ENCODE peak calls at places on chromosomes 2 and 18, in eight cellular contexts. G is heart right ventricle, J is foreskin fibroblast, F is WERI-Rb-1, E is HFF-Myc, R is OCI-LY7, N is H1, V is GM10248. I is an unnamed sample.

GRCh38 chr2:43537137-43537536 is 58.7 kb downstream of the THADA start:
- DNase-seq in G (no peak), J (no peak), F (no peak), E (no peak), R (no peak), N (no peak), V (no peak), I (no peak)

GRCh38 chr2:117085719-117086118 is 728.8 kb upstream of the DDX18 start:
- DNase-seq in G (no peak), J (no peak), F (no peak), E (no peak), R (no peak), N (no peak), V (no peak), I (no peak)

GRCh38 chr2:43648979-43649701 is 12.1 kb downstream of the PLEKHH2 start:
- DNase-seq in G (no peak), J (no peak), F (no peak), E (no peak), R (no peak), N (no peak), V (no peak), I (no peak)

GRCh38 chr2:67436221-67436620 is 39.1 kb downstream of the ETAA1 start:
- DNase-seq in G (no peak), J (peak), F (no peak), E (peak), R (no peak), N (no peak), V (no peak), I (no peak)

GRCh38 chr2:237270556-237270955 is 143.4 kb downstream of the COL6A3 start:
- DNase-seq in G (no peak), J (peak), F (no peak), E (no peak), R (no peak), N (no peak), V (no peak), I (no peak)

GRCh38 chr2:229111744-229112143 is 159.3 kb downstream of the PID1 start:
- DNase-seq in G (no peak), J (no peak), F (no peak), E (no peak), R (no peak), N (no peak), V (no peak), I (no peak)

GRCh38 chr2:74739129-74739528 is 85.1 kb downstream of the SEMA4F start:
- DNase-seq in G (no peak), J (no peak), F (no peak), E (no peak), R (no peak), N (no peak), V (no peak), I (no peak)

GRCh38 chr2:46461716-46462171 is 17.6 kb upstream of the TMEM247 start:
- DNase-seq in G (no peak), J (no peak), F (no peak), E (no peak), R (peak), N (no peak), V (peak), I (no peak)

GRCh38 chr2:102321954-102322719 is 10.8 kb downstream of the IL1RL1 start:
- DNase-seq in G (no peak), J (no peak), F (no peak), E (no peak), R (no peak), N (no peak), V (no peak), I (no peak)

GRCh38 chr2:9287400-9288059 is 80.9 kb downstream of the ASAP2 start:
- DNase-seq in G (no peak), J (peak), F (no peak), E (peak), R (no peak), N (no peak), V (no peak), I (no peak)

GRCh38 chr18:49561377-49562193 is at the start of gene LIPG:
- DNase-seq in G (no peak), J (peak), F (peak), E (peak), R (no peak), N (peak), V (peak), I (no peak)

GRCh38 chr18:26466026-26466425 is 82.3 kb downstream of the KCTD1 start:
- DNase-seq in G (no peak), J (no peak), F (no peak), E (no peak), R (no peak), N (no peak), V (no peak), I (no peak)

GRCh38 chr18:26470011-26470637 is 78.2 kb downstream of the KCTD1 start:
- DNase-seq in G (no peak), J (peak), F (no peak), E (peak), R (peak), N (no peak), V (peak), I (no peak)

GRCh38 chr18:26471027-26471426 is 77.3 kb downstream of the KCTD1 start:
- DNase-seq in G (no peak), J (no peak), F (no peak), E (no peak), R (no peak), N (no peak), V (no peak), I (no peak)

GRCh38 chr18:26471826-26472225 is 76.5 kb downstream of the KCTD1 start:
- DNase-seq in G (no peak), J (no peak), F (no peak), E (no peak), R (no peak), N (no peak), V (no peak), I (no peak)

DNA sequence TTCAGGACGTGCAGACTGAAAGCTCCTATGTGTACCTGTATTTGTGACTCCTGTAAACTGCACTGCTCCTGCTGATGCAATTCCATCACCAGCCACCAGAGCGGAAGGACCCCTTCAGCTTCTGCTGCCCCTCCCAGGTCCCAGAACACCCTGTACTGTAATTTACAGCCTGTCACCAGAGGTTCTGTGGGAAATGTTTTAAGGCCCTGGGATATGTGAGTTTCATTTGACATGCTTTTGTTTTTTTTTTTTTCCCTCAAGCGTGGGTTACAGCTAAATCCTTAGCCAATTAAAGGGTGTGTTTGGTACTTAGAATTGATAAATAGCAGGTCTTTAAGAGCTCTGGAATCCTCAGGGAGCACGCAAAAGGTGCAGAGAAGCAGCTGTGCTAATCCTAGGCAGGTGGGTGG is 79.4 kb downstream of the KCTD1 start:
- DNase-seq in G (no peak), J (no peak), F (peak), E (no peak), R (peak), N (peak), V (peak), I (no peak)
- TF ChIP-seq CTCF in G (peak), J (peak), F (peak), E (peak), R (peak), N (peak), V (peak), I (no peak)

GRCh38 chr2:168494190-168494711 is 38.2 kb downstream of the CERS6 start:
- DNase-seq in G (no peak), J (peak), F (no peak), E (no peak), R (no peak), N (no peak), V (no peak), I (no peak)
- TF ChIP-seq CTCF in G (no peak), J (no peak), F (no peak), E (peak), R (peak), N (peak), V (no peak), I (no peak)

DNA sequence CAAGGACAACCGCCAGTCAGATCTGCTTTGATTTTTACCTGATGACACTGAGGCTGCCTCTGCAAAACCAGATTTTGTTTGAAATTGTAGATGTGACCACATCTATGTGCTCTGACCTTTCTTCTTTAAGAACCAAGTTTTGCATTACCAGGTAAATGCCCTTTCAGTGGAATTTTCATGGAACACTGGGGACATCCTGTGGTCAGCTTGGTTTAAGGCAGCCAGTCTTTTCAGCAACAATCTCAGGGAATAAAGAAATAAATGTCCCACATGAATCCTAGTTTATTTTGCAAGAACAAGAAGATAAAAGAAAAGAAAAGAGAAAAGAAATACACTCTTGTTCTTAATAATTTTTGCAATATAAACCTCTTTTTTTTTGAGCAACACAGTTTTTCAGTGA is 90.6 kb downstream of the POU3F3 start:
- DNase-seq in G (no peak), J (peak), F (no peak), E (no peak), R (peak), N (peak), V (no peak), I (no peak)
- TF ChIP-seq CTCF in G (peak), J (peak), F (peak), E (peak), R (peak), N (peak), V (no peak), I (no peak)

GRCh38 chr18:76495435-76496199 is 575 bp upstream of the ZNF516 start:
- DNase-seq in G (peak), J (peak), F (peak), E (no peak), R (peak), N (peak), V (no peak), I (peak)

GRCh38 chr18:76494541-76495403 is at the start of gene ZNF516:
- DNase-seq in G (peak), J (peak), F (peak), E (no peak), R (peak), N (no peak), V (no peak), I (peak)

GRCh38 chr18:76494181-76494540 is 881 bp downstream of the ZNF516 start:
- DNase-seq in G (peak), J (peak), F (peak), E (no peak), R (peak), N (no peak), V (no peak), I (no peak)

GRCh38 chr18:76498064-76498463 is 3.0 kb upstream of the ZNF516 start:
- DNase-seq in G (no peak), J (peak), F (no peak), E (no peak), R (peak), N (no peak), V (no peak), I (no peak)

DNA sequence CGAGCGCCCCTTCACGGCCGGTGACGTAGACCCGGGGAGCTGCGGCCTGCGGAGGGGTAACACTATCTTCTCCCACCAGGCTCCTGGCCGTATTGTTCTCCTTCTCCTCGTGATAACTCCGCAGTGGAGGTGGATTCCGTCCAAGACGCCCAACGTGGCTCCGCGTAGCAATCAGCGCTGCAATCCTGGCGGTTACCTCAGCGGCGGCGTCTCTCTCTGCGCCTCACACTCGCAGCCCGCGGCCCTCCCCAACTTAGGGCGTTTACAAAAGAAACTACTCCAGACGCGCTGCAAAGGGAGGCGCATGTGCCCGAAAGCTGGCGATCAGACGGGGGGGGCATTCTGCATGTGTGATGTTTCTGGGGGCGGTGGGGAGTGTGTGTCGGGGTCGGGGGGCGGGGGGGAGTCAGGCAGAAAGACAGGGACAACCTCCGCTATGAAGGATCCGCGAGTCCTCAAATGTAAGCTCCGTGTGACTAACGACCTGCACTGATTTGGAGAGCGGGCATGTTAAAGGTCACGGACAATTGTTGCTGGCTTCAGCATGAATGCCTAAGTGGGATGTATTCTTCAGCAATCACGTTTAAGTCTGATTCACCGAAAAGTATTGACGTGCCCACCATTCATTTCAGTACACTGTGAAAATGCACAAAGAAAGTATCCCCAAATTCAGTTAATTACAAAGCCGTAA is 1.3 kb upstream of the ZNF516 start:
- DNase-seq in G (peak), J (peak), F (no peak), E (no peak), R (peak), N (peak), V (no peak), I (no peak)
- TF ChIP-seq CTCF in G (no peak), J (no peak), F (no peak), E (no peak), R (no peak), N (no peak), V (no peak), I (no peak)

GRCh38 chr2:65553504-65554074 is 121.2 kb upstream of the SPRED2 start:
- DNase-seq in G (no peak), J (no peak), F (no peak), E (no peak), R (no peak), N (no peak), V (no peak), I (no peak)
- TF ChIP-seq CTCF in G (no peak), J (no peak), F (no peak), E (no peak), R (no peak), N (no peak), V (no peak), I (no peak)

GRCh38 chr2:26061539-26061938 is 27.7 kb downstream of the RAB10 start:
- DNase-seq in G (no peak), J (no peak), F (no peak), E (no peak), R (no peak), N (no peak), V (no peak), I (no peak)

GRCh38 chr2:26064846-26065245 is 31.0 kb downstream of the RAB10 start:
- DNase-seq in G (no peak), J (no peak), F (no peak), E (no peak), R (no peak), N (no peak), V (no peak), I (no peak)

GRCh38 chr2:26058390-26058789 is 24.5 kb downstream of the RAB10 start:
- DNase-seq in G (no peak), J (no peak), F (no peak), E (no peak), R (no peak), N (no peak), V (no peak), I (no peak)

GRCh38 chr2:26054598-26055348 is 20.9 kb downstream of the RAB10 start:
- DNase-seq in G (no peak), J (no peak), F (no peak), E (no peak), R (no peak), N (no peak), V (no peak), I (no peak)

DNA sequence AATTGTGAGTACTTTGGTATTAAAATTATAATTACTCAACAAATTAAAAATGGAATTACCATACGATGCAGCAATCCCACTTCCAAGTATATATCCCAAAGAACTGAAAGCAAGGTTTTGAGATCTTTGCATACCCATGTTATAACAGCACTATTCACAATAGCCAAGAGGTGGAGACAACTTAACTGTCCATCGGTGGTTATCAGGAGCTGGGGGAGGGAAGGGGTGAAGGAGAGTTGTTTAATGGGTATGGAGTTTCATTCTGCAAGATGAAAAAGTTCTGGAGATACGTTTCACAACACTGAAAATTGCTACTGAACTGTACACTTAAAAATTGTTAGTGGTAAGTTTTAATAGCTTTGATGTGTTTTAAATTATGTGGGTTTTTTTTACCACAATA is 25.7 kb downstream of the RAB10 start:
- DNase-seq in G (no peak), J (no peak), F (no peak), E (no peak), R (no peak), N (no peak), V (no peak), I (no peak)
- TF ChIP-seq CTCF in G (no peak), J (no peak), F (no peak), E (no peak), R (no peak), N (no peak), V (no peak), I (no peak)